ENCODE peak calls at places on chromosome 7, in six cellular contexts. V is left ventricle myocardium inferior, P is ovary, K is NB4, I is endothelial cell of umbilical vein, M is lower lobe of right lung. T is an unnamed sample.

GRCh38 chr7:112266595-112267270 is 60.2 kb downstream of the ZNF277 start:
- DNase-seq in V (no peak), P (no peak), K (peak; percentile 65), I (no peak), M (no peak), T (peak; percentile 54)

GRCh38 chr7:131203291-131203976 is 124.2 kb upstream of the MKLN1 start:
- DNase-seq in V (no peak), P (no peak), K (no peak), I (peak; percentile 4), M (no peak), T (no peak)

GRCh38 chr7:129773328-129773731 is 161.8 kb downstream of the NRF1 start:
- DNase-seq in V (no peak), P (no peak), K (peak; percentile 53), I (no peak), M (no peak), T (no peak)

GRCh38 chr7:94368371-94368791 is 26.3 kb upstream of the COL1A2 start:
- DNase-seq in V (no peak), P (no peak), K (no peak), I (peak; percentile 97), M (no peak), T (peak; percentile 95)

GRCh38 chr7:25122373-25122772 is 2.7 kb downstream of the CYCS start:
- DNase-seq in V (no peak), P (no peak), K (no peak), I (no peak), M (no peak), T (peak; percentile 24)

GRCh38 chr7:26141077-26141476 is 10.9 kb upstream of the NFE2L3 start:
- DNase-seq in V (no peak), P (no peak), K (peak; percentile 60), I (no peak), M (no peak), T (no peak)

GRCh38 chr7:46855851-46856250 is 726.1 kb downstream of the TNS3 start:
- DNase-seq in V (no peak), P (no peak), K (no peak), I (no peak), M (no peak), T (no peak)

GRCh38 chr7:114784756-114785155 is 137.1 kb upstream of the MDFIC start:
- DNase-seq in V (no peak), P (no peak), K (no peak), I (no peak), M (no peak), T (no peak)

GRCh38 chr7:20358762-20359282 is 28.1 kb downstream of the ITGB8 start:
- DNase-seq in V (no peak), P (no peak), K (no peak), I (no peak), M (no peak), T (no peak)
- H3K4me3 ChIP-seq in V (no peak overlapping the region), P (no peak overlapping the region), K (no peak overlapping the region), I (no peak overlapping the region), M (no peak overlapping the region), T (no peak overlapping the region)

GRCh38 chr7:115973381-115973780 is 57.2 kb downstream of the TFEC start:
- DNase-seq in V (no peak), P (no peak), K (no peak), I (no peak), M (no peak), T (no peak)

GRCh38 chr7:115980175-115980574 is 50.4 kb downstream of the TFEC start:
- DNase-seq in V (no peak), P (no peak), K (no peak), I (no peak), M (no peak), T (no peak)

GRCh38 chr7:115976651-115977050 is 53.9 kb downstream of the TFEC start:
- DNase-seq in V (no peak), P (no peak), K (no peak), I (no peak), M (no peak), T (no peak)

DNA sequence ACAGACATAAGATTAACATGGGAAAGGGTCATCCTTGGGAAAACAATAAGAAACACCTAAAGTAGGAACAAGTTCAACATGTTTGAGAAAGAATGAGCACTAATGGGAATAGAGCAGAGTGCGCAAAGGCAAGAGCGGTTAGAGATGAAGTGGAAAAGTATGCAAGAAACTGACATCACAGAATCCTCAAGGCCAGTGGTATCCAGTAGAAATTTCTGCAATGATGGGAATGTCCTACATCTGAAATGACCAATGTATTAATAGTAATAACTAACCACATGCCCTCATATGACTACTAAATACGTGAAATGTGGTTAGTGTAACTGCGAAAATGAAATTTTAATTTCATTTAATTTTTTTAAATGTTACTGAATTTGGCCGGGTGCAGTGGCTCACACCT is 54.8 kb downstream of the TFEC start:
- DNase-seq in V (no peak), P (no peak), K (no peak), I (no peak), M (no peak), T (no peak)
- TF ChIP-seq CTCF in V (no peak), P (no peak), K (no peak), I (no peak), M (no peak), T (no peak)

DNA sequence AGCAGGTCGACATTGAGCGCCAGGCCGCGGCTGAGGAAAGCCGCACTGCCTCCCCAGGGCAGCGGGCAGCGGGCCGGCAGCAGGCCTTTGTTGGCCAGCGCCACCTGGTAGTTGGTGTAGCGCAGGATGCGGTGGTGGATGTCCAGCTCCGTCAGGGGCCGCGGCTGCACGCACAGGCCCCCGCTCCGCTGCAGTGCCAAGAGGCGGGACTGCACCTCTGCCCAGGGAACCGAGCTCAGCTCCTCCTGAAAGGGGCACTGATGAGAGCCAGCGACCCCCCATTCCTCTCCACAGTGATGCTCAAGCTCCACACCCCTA is 5.2 kb downstream of the ATG9B start:
- DNase-seq in V (no peak), P (no peak), K (no peak), I (no peak), M (no peak), T (no peak)
- H3K4me3 ChIP-seq in V (peak overlapping the region; percentile 49), P (no peak overlapping the region), K (no peak overlapping the region), I (no peak overlapping the region), M (peak overlapping the region; percentile 37), T (no peak overlapping the region)

GRCh38 chr7:95373323-95373722 is 22.9 kb downstream of the PON3 start:
- DNase-seq in V (no peak), P (no peak), K (no peak), I (no peak), M (no peak), T (no peak)
- TF ChIP-seq CTCF in V (no peak), P (no peak), K (no peak), I (no peak), M (no peak), T (no peak)

DNA sequence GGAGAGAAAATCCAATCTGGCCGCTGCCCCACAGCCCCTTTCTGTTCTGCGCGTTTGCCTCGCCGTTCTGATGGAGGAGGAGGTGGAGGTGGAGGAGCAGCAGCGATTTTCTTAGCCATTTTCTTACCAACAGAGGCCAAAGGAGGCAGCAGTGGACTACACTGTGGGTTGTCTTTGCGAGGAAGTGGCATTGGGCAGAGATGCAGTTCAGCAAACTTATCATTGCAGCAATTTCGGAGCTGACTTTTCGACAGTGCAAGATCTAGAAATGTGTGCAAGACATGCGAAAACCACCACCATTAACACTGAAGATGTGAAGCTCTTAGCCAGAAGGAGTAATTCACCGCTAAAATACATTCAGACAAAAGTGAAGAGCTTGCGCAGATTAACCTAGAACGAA is 1.9 kb upstream of the ARL4A start:
- DNase-seq in V (no peak), P (no peak), K (peak; percentile 92), I (peak; percentile 70), M (no peak), T (peak; percentile 57)
- H3K4me3 ChIP-seq in V (peak overlapping the region; percentile 89), P (no peak overlapping the region), K (peak overlapping the region; percentile 60), I (peak overlapping the region; percentile 96), M (peak overlapping the region; percentile 96), T (no peak overlapping the region)

GRCh38 chr7:91193141-91193540 is 71.1 kb upstream of the FZD1 start:
- DNase-seq in V (no peak), P (no peak), K (no peak), I (peak; percentile 18), M (no peak), T (peak; percentile 22)

GRCh38 chr7:91201731-91202130 is 62.5 kb upstream of the FZD1 start:
- DNase-seq in V (no peak), P (no peak), K (no peak), I (no peak), M (no peak), T (no peak)

GRCh38 chr7:91194841-91195240 is 69.4 kb upstream of the FZD1 start:
- DNase-seq in V (no peak), P (no peak), K (no peak), I (no peak), M (no peak), T (no peak)

GRCh38 chr7:91196058-91196457 is 68.2 kb upstream of the FZD1 start:
- DNase-seq in V (no peak), P (no peak), K (no peak), I (no peak), M (no peak), T (no peak)

DNA sequence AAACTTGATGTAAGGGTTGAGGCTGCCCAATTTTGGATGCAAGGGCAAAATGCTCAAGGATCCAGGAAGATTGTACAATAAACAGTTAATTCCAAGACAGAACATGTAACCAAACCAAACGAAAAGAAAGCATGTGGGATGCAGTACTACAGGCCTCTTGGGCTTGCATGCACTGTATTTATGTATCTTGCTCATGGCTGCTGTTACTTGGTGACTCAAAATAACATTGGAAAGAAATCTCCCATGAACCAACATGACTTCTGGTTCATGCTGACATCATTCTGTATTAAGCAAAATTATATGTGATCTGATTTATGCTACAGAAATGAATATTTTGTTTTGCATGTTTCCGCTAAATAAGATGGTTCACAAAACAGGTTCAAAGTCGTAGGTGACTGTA is 65.9 kb upstream of the FZD1 start:
- DNase-seq in V (no peak), P (no peak), K (no peak), I (no peak), M (no peak), T (no peak)
- TF ChIP-seq CTCF in V (no peak), P (no peak), K (no peak), I (no peak), M (no peak), T (no peak)

GRCh38 chr7:155380986-155381851 is 76.7 kb upstream of the EN2 start:
- DNase-seq in V (no peak), P (no peak), K (no peak), I (no peak), M (no peak), T (no peak)

GRCh38 chr7:155383756-155384491 is 74.0 kb upstream of the EN2 start:
- DNase-seq in V (no peak), P (no peak), K (no peak), I (no peak), M (no peak), T (no peak)

GRCh38 chr7:155382802-155383171 is 75.1 kb upstream of the EN2 start:
- DNase-seq in V (no peak), P (no peak), K (no peak), I (no peak), M (no peak), T (no peak)

GRCh38 chr7:155380221-155380861 is 77.6 kb upstream of the EN2 start:
- DNase-seq in V (peak; percentile 62), P (peak; percentile 28), K (peak; percentile 88), I (peak; percentile 62), M (peak; percentile 77), T (peak; percentile 49)

GRCh38 chr7:155381852-155382801 is 75.8 kb upstream of the EN2 start:
- DNase-seq in V (no peak), P (no peak), K (no peak), I (no peak), M (no peak), T (no peak)
- H3K4me3 ChIP-seq in V (peak overlapping the region; percentile 56), P (no peak overlapping the region), K (no peak overlapping the region), I (no peak overlapping the region), M (peak overlapping the region; percentile 26), T (no peak overlapping the region)